ENCODE peak calls at places on chromosomes 7 and 10, in nine cellular contexts. G is sigmoid colon, F is hepatocyte, T is foreskin fibroblast, N is cardiac fibroblast, Q is heart right ventricle, K is HFFc6, H is Peyer's patch, Y is uterus. S is an unnamed sample.

GRCh38 chr7:75985518-75986146 is 8.8 kb downstream of the TMEM120A start:
- DNase-seq in G (no peak), F (peak; percentile 19), T (no peak), N (no peak), Q (no peak), K (no peak), H (no peak), Y (peak; percentile 28), S (no peak)

GRCh38 chr7:2621061-2621828 is 10.5 kb upstream of the TTYH3 start:
- DNase-seq in G (peak; percentile 85), F (peak; percentile 83), T (peak; percentile 51), N (peak; percentile 64), Q (peak; percentile 75), K (peak; percentile 52), H (no peak), Y (peak; percentile 68), S (no peak)

GRCh38 chr7:1916621-1916970 is 246.5 kb downstream of the ELFN1 start:
- DNase-seq in G (no peak), F (no peak), T (no peak), N (no peak), Q (no peak), K (no peak), H (no peak), Y (no peak), S (no peak)

GRCh38 chr10:15738237-15738928 is 18.7 kb upstream of the ITGA8 start:
- DNase-seq in G (no peak), F (no peak), T (no peak), N (peak; percentile 71), Q (peak; percentile 58), K (no peak), H (no peak), Y (peak; percentile 21), S (peak; percentile 86)

GRCh38 chr7:28858206-28858605 is 99.9 kb downstream of the TRIL start:
- DNase-seq in G (no peak), F (no peak), T (peak; percentile 73), N (peak; percentile 78), Q (no peak), K (peak; percentile 83), H (no peak), Y (no peak), S (no peak)

GRCh38 chr10:103734731-103735130 is 120.6 kb downstream of the SH3PXD2A start:
- DNase-seq in G (no peak), F (no peak), T (peak; percentile 40), N (no peak), Q (no peak), K (no peak), H (no peak), Y (no peak), S (no peak)

GRCh38 chr10:76881477-76882220 is 756.0 kb downstream of the KCNMA1 start:
- DNase-seq in G (no peak), F (no peak), T (peak; percentile 86), N (peak; percentile 33), Q (no peak), K (no peak), H (no peak), Y (no peak), S (no peak)

GRCh38 chr7:7969306-7970112 is 913 bp downstream of the GLCCI1 start:
- DNase-seq in G (peak; percentile 69), F (peak; percentile 62), T (no peak), N (peak; percentile 51), Q (peak; percentile 26), K (peak; percentile 28), H (peak; percentile 59), Y (peak; percentile 22), S (no peak)

GRCh38 chr7:47580811-47581331 is 1.0 kb downstream of the TNS3 start:
- DNase-seq in G (no peak), F (no peak), T (no peak), N (peak; percentile 31), Q (no peak), K (no peak), H (no peak), Y (no peak), S (no peak)

GRCh38 chr10:129945941-129946760 is 17.9 kb downstream of the EBF3 start:
- DNase-seq in G (peak; percentile 69), F (no peak), T (no peak), N (peak; percentile 77), Q (no peak), K (no peak), H (no peak), Y (peak; percentile 71), S (no peak)

GRCh38 chr10:110641256-110641655 is 2.9 kb upstream of the RBM20 start:
- DNase-seq in G (no peak), F (peak; percentile 68), T (no peak), N (no peak), Q (peak; percentile 73), K (no peak), H (no peak), Y (no peak), S (no peak)

GRCh38 chr7:129771928-129772479 is 160.5 kb downstream of the NRF1 start:
- DNase-seq in G (no peak), F (no peak), T (no peak), N (no peak), Q (no peak), K (no peak), H (no peak), Y (no peak), S (no peak)

GRCh38 chr7:134639061-134639460 is 7.6 kb upstream of the BPGM start:
- DNase-seq in G (no peak), F (no peak), T (no peak), N (no peak), Q (no peak), K (no peak), H (no peak), Y (no peak), S (no peak)

GRCh38 chr10:16891375-16892313 is 74.4 kb upstream of the RSU1 start:
- DNase-seq in G (peak; percentile 84), F (peak; percentile 52), T (peak; percentile 79), N (peak; percentile 84), Q (peak; percentile 66), K (peak; percentile 92), H (peak; percentile 54), Y (peak; percentile 67), S (peak; percentile 32)

GRCh38 chr7:18461785-18462467 is 33.6 kb upstream of the HDAC9 start:
- DNase-seq in G (no peak), F (no peak), T (no peak), N (no peak), Q (no peak), K (no peak), H (no peak), Y (no peak), S (no peak)

DNA sequence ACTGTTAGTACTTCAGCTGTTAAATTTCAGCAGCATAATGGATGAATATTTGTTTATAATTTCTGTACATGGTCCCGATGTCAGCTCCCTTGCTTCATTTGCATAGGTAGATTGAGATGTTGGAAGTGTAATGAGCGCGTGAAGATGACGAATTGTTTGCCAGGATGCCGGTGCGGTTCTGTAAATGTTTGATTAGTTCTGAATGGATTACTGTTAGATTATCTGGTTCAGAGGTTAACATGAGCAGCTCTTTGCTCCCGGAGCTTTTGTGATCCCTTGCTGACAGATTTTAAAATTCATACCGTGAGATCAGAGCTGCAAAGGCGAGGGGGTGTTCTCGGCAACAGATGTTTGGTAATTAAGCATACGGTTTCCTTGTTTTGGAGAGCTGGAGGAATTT is 237.9 kb upstream of the GPR26 start:
- DNase-seq in G (no peak), F (peak; percentile 16), T (no peak), N (no peak), Q (no peak), K (no peak), H (no peak), Y (no peak), S (no peak)
- TF ChIP-seq CTCF in G (no peak), F (no peak), T (no peak), N (no peak), Q (no peak), K (no peak), H (no peak), Y (no peak), S (no peak)

DNA sequence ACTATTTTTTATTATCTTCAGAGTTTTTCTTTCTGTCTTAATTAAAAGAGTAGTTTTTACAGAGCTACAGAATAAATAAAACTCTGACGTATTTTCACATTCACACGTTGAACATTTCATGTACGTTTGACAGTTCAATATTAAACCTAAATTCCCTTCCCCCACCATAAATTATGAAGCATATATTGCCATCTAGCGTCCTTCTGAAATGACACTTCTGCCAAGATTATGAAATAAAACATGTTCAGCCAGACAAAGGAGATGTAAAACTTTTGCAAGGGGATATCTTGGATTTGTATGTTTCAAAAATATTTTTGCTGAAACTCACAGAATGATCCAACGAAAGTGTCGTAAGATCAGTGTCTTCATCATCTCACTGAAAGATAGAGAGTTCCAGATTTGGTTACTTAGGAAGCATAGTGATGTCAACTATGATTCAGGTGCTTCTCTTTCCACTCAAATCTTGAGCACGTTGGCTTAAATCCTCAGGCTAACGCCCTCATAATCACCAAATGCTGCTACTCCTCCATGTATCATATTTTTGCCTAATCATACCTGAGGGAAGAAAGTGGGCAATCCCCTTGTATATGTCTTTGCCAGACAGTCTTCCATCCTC is 904.3 kb downstream of the XPNPEP1 start:
- DNase-seq in G (no peak), F (no peak), T (no peak), N (peak; percentile 4), Q (no peak), K (no peak), H (no peak), Y (no peak), S (no peak)
- TF ChIP-seq CTCF in G (no peak), F (no peak), T (no peak), N (no peak), Q (no peak), K (peak; percentile 49), H (no peak), Y (no peak), S (no peak)

DNA sequence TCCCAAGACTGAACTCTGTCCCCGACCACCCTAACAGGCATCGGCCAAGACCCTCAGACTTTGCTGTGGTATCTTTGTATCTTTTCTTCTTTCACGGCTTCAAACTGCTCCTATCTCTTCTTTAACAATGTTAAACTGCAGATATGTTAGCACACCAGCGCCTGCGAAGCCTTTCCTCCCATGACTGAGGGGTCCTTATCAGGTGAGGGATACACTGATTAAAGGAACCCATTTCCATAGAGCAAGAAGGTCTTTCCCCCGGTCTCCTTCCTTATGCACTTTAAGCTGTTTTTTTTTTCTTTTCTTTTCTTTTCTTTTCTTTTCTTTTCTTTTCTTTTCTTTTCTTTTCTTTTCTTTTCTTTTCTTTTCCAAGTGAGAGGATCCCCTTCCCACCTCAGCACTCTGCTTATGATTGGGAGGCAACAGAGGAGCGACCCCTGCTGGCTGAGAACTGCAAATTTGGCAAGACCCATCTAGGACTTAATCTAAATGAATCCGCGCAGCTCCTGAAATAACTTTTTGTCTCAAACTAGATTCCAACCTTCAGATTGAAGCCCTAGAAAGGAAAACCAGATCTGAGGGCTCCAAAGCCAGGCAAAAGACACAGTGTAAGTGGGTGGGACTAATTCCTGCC is 109.9 kb downstream of the ITGB8 start:
- DNase-seq in G (no peak), F (peak; percentile 35), T (no peak), N (peak; percentile 52), Q (no peak), K (no peak), H (no peak), Y (no peak), S (no peak)
- TF ChIP-seq CTCF in G (no peak), F (peak; percentile 45), T (peak; percentile 44), N (peak; percentile 46), Q (peak; percentile 13), K (peak; percentile 52), H (peak; percentile 47), Y (no peak), S (peak; percentile 35)

DNA sequence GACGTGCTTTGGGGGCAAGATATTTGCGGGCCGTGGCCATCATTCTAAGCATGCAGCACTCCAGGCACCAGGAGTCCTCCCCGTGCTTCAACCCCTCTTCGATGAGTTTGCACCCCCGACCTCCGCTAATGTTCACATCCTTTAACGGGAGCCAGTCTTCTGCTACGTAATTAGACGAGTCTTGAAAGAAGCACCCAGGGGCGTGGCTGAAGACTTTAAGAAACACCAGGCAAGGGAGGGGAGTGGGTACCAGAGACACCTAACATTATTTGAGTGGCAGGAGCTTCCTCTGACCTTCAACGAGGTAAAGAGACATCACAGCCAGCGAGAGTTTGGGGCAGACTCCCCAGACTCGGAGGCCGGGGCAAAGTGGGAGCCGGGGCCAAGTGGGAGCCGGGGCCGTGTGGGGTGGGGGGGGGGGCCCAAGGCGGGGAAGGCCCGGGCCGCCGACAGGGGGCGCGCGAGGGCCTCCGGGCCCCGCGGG is 31.1 kb upstream of the TOMM7 start:
- DNase-seq in G (no peak), F (no peak), T (no peak), N (peak; percentile 36), Q (no peak), K (no peak), H (peak; percentile 64), Y (peak; percentile 63), S (no peak)
- TF ChIP-seq CTCF in G (no peak), F (peak; percentile 65), T (peak; percentile 31), N (peak; percentile 20), Q (no peak), K (no peak), H (no peak), Y (peak; percentile 66), S (peak; percentile 8)